ENCODE peak calls at places on chromosome 14, in seven cellular contexts. Y is H9, X is fibroblast of lung, U is IMR-90, P is neuronal stem cell, V is colonic mucosa, C is neural progenitor cell. K is an unnamed sample.

GRCh38 chr14:81829447-81829846 is 295.8 kb upstream of the SEL1L start:
- DNase-seq in Y (no peak), X (no peak), U (no peak), P (no peak), V (no peak), C (no peak), K (no peak)

GRCh38 chr14:75986439-75986765 is 839 bp downstream of the IFT43 start:
- DNase-seq in Y (no peak), X (no peak), U (no peak), P (no peak), V (no peak), C (no peak), K (no peak)

GRCh38 chr14:99628832-99629618 is 15.9 kb upstream of the HHIPL1 start:
- DNase-seq in Y (peak; percentile 89), X (peak; percentile 68), U (peak; percentile 59), P (peak; percentile 63), V (peak; percentile 74), C (peak; percentile 88), K (peak; percentile 88)

GRCh38 chr14:100620437-100621100 is 33.4 kb upstream of the BEGAIN start:
- DNase-seq in Y (no peak), X (no peak), U (no peak), P (no peak), V (no peak), C (no peak), K (no peak)

GRCh38 chr14:100533647-100534485 is 53.4 kb downstream of the BEGAIN start:
- DNase-seq in Y (peak; percentile 24), X (peak; percentile 22), U (no peak), P (no peak), V (peak; percentile 23), C (no peak), K (no peak)

GRCh38 chr14:77314043-77314442 is 6.6 kb downstream of the POMT2 start:
- DNase-seq in Y (peak; percentile 49), X (peak; percentile 71), U (peak; percentile 89), P (no peak), V (no peak), C (no peak), K (no peak)

GRCh38 chr14:70339039-70339438 is 20.4 kb downstream of the COX16 start:
- DNase-seq in Y (no peak), X (no peak), U (no peak), P (no peak), V (no peak), C (no peak), K (no peak)

GRCh38 chr14:98345186-98345585 is 926.8 kb downstream of the BCL11B start:
- DNase-seq in Y (no peak), X (no peak), U (no peak), P (no peak), V (no peak), C (no peak), K (no peak)

GRCh38 chr14:25111061-25111601 is 61.2 kb upstream of the STXBP6 start:
- DNase-seq in Y (no peak), X (peak; percentile 75), U (peak; percentile 98), P (no peak), V (no peak), C (no peak), K (no peak)

GRCh38 chr14:92531151-92531873 is 17.7 kb downstream of the RIN3 start:
- DNase-seq in Y (no peak), X (no peak), U (no peak), P (no peak), V (no peak), C (no peak), K (no peak)

GRCh38 chr14:101363880-101364391 is 197.4 kb upstream of the DIO3 start:
- DNase-seq in Y (no peak), X (no peak), U (no peak), P (no peak), V (no peak), C (no peak), K (no peak)

GRCh38 chr14:29227631-29228030 is 461.0 kb downstream of the FOXG1 start:
- DNase-seq in Y (no peak), X (peak; percentile 28), U (peak; percentile 63), P (no peak), V (no peak), C (no peak), K (no peak)

GRCh38 chr14:90287791-90288190 is 31.4 kb downstream of the PSMC1 start:
- DNase-seq in Y (no peak), X (no peak), U (no peak), P (no peak), V (no peak), C (no peak), K (no peak)

GRCh38 chr14:58151264-58151700 is 731 bp downstream of the ARMH4 start:
- DNase-seq in Y (peak; percentile 39), X (no peak), U (no peak), P (no peak), V (no peak), C (no peak), K (no peak)

GRCh38 chr14:58150243-58150805 is 1.7 kb downstream of the ARMH4 start:
- DNase-seq in Y (no peak), X (no peak), U (no peak), P (no peak), V (no peak), C (no peak), K (no peak)

GRCh38 chr14:58149196-58149595 is 2.8 kb downstream of the ARMH4 start:
- DNase-seq in Y (no peak), X (no peak), U (no peak), P (no peak), V (no peak), C (no peak), K (no peak)

GRCh38 chr14:58152569-58152857 is 500 bp upstream of the ARMH4 start:
- DNase-seq in Y (no peak), X (no peak), U (no peak), P (no peak), V (no peak), C (no peak), K (no peak)

DNA sequence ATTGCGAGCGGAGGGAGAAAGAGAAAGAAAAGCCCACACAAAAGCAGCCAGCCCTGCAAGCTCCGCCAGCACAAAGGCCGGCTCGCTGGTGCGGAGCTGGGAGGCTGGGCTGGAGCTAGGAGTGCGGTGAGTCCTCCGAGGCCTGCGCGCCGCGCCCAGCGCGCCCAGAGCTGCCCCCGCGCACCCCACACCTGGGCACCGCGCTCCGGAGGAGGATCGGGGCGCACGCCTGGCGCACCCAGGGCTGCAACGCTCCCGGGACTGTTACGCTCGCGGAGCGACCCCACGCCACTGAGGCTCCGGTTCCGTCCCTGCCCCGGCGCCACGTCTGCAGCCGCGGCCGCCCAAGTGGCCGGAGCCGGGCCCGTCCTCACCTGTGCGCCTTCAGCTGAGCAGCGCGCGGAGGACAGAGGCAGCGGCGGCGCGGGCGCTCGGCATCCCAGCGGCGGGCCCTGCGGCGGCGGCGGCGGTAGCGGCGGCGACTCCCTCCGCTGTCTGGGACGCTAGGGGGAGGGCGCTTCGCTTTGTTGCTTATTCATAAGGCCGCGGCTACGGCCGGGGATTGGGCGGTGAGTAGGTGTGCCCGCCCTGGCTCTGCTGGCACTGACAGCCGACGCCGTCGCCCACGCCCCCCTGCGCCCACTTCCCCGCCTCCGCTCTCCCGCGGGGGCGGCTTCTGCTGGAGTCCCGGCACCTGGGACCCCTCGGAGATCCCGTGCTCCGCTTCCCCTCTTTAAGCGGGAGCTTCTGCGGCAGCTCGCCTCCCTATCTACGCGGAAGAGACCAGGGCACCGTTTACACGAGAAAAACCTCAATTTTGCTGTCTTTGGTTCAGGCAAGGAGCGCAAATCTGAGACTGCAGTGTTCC is at the start of gene ARMH4:
- DNase-seq in Y (peak; percentile 94), X (peak; percentile 76), U (peak; percentile 70), P (peak; percentile 88), V (peak; percentile 89), C (peak; percentile 97), K (peak; percentile 95)
- H3K27ac ChIP-seq in Y (no peak within 1 kb of the TSS), X (no peak within 1 kb of the TSS), U (no peak within 1 kb of the TSS), P (peak within 1 kb of the TSS; percentile 50), V (no peak within 1 kb of the TSS), C (no peak within 1 kb of the TSS), K (no peak within 1 kb of the TSS)

DNA sequence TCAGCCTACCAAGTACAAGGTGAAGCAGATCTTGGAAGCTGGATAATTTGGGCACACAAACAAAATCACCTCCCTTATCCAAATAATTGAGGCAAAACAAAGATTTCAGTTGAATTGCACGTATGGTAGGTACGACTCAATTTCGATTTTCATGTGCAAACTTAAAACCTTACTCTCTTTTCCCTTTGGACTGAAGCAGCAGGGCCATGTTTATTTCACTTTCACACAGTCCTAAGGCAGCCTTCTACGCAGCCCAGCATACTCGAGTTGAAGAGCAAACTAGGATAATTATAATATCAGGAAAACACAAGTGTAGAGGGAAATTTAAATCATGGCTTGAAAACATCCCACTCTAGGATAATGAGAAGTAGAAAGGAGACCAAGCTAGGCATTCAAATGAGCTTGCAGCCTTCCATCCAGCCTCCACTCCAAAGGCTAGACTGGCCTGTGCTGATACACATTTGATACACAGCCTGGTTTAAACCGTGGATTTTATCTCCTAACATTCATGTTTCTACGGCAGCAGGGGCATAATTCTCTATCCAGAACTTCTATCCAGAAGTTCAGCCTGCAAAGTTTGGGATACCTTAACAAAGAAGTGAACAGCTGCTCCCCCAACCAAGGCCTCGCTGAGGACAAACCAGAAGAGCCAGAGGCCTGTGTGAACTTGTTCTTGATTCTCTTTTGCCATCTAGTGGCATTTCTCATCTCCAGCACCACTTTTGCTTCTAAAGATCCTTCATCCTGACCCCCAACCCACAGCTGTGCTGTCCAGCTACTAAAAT is 2.4 kb upstream of the RNASE7 start:
- DNase-seq in Y (peak; percentile 61), X (peak; percentile 75), U (peak; percentile 67), P (peak; percentile 44), V (peak; percentile 62), C (peak; percentile 65), K (peak; percentile 81)
- H3K9ac ChIP-seq in Y (no peak overlapping the region), X (no peak overlapping the region), U (no peak overlapping the region), P (no peak overlapping the region), V (peak overlapping the region; percentile 30), C (no peak overlapping the region), K (no peak overlapping the region)

GRCh38 chr14:95668235-95668772 is 17.9 kb upstream of the TCL1B start:
- DNase-seq in Y (no peak), X (no peak), U (no peak), P (no peak), V (no peak), C (no peak), K (no peak)
- H3K4me1 ChIP-seq in Y (peaks cover 5% of the 10 kb centered on the region), X (no peaks in the 10 kb centered on the region), U (no peaks in the 10 kb centered on the region), P (no peaks in the 10 kb centered on the region), V (no peaks in the 10 kb centered on the region), C (peaks cover 14% of the 10 kb centered on the region), K (peaks cover 72% of the 10 kb centered on the region)

DNA sequence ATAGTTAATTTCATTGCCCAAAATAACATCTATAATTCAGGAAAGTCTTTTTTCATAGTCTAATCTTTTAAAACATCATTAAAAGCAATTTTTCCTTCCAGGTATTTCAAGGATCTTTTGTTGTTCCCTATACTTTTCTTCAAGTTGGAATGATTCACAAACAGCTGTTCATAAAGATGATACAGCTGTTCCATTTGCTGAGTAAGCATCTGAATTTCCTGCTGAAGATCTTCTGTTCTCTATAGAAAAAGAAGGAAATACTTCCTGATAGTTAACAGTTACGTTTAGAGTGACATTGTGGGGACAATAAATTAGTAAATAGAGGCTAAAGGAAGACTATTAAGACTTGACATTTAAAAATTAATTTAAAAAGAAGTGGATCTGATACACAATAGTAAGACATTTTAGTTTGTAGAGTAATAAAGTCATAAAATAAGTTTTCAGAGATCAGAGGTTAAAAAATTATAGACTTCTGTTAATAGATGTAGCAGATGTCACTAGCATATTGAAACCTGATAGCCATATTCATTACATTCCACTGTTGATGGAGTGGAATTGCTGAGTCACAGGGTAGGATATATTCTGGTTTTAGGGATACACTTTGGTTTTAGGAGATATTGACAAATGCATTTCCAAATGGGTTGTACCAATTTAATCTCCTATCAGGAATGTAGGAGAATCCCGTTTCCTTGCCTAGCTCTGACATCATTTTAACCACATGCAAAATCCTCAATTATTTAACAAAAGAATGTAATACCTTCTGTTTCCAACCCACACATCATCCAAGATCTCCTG is 30.5 kb upstream of the ESR2 start:
- DNase-seq in Y (no peak), X (peak; percentile 57), U (peak; percentile 56), P (no peak), V (no peak), C (no peak), K (no peak)
- H3K27ac ChIP-seq in Y (no peak overlapping the region), X (no peak overlapping the region), U (no peak overlapping the region), P (no peak overlapping the region), V (no peak overlapping the region), C (no peak overlapping the region), K (no peak overlapping the region)

GRCh38 chr14:73753887-73754880 is 40.0 kb upstream of the PNMA1 start:
- DNase-seq in Y (peak; percentile 23), X (no peak), U (no peak), P (no peak), V (peak; percentile 77), C (no peak), K (peak; percentile 78)
- H3K9ac ChIP-seq in Y (no peak overlapping the region), X (peak overlapping the region; percentile 57), U (peak overlapping the region; percentile 49), P (no peak overlapping the region), V (peak overlapping the region; percentile 87), C (no peak overlapping the region), K (peak overlapping the region; percentile 93)